ENCODE peak calls at places on chromosomes 11 and 22, in five cellular contexts. P is tibial nerve, E is substantia nigra, H is IMR-90, J is coronary artery. R is an unnamed sample.

GRCh38 chr11:79973701-79974626 is 533.1 kb upstream of the TENM4 start:
- DNase-seq in P (peak), E (no peak), H (peak), J (no peak), R (no peak)

GRCh38 chr11:22730319-22730718 is 63.9 kb downstream of the GAS2 start:
- DNase-seq in P (no peak), E (no peak), H (peak), J (no peak), R (no peak)

GRCh38 chr22:23970816-23971482 is 3.3 kb downstream of the DDT start:
- DNase-seq in P (no peak), E (no peak), H (no peak), J (no peak), R (peak)

GRCh38 chr22:39309881-39310714 is 9.3 kb downstream of the RPL3 start:
- DNase-seq in P (no peak), E (no peak), H (peak), J (no peak), R (no peak)

GRCh38 chr22:19719055-19719482 is 4.3 kb upstream of the GP1BB start:
- DNase-seq in P (no peak), E (no peak), H (no peak), J (no peak), R (no peak)

GRCh38 chr11:60303661-60304060 is 23.2 kb downstream of the MS4A4A start:
- DNase-seq in P (no peak), E (no peak), H (no peak), J (no peak), R (no peak)

GRCh38 chr22:28882545-28882877 is 861 bp upstream of the ZNRF3 start:
- DNase-seq in P (peak), E (no peak), H (no peak), J (no peak), R (no peak)

GRCh38 chr11:18144243-18144642 is 11.9 kb downstream of the MRGPRX3 start:
- DNase-seq in P (no peak), E (no peak), H (peak), J (no peak), R (no peak)

GRCh38 chr11:15190611-15191010 is 75.9 kb downstream of the INSC start:
- DNase-seq in P (no peak), E (no peak), H (no peak), J (no peak), R (peak)

GRCh38 chr11:64245797-64246623 is 733 bp downstream of the PPP1R14B start:
- DNase-seq in P (peak), E (peak), H (peak), J (peak), R (no peak)

GRCh38 chr11:57390535-57390934 is at the start of gene PRG2:
- DNase-seq in P (no peak), E (no peak), H (no peak), J (no peak), R (no peak)

GRCh38 chr22:46061431-46062231 is 84.7 kb upstream of the WNT7B start:
- DNase-seq in P (no peak), E (no peak), H (no peak), J (peak), R (no peak)

GRCh38 chr11:134501406-134502152 is 89.5 kb upstream of the B3GAT1 start:
- DNase-seq in P (no peak), E (no peak), H (no peak), J (no peak), R (no peak)

GRCh38 chr11:95650271-95650670 is 139.3 kb downstream of the FAM76B start:
- DNase-seq in P (no peak), E (no peak), H (no peak), J (no peak), R (no peak)

GRCh38 chr11:36346562-36347383 is 50.7 kb downstream of the PRR5L start:
- DNase-seq in P (no peak), E (no peak), H (peak), J (no peak), R (no peak)

GRCh38 chr22:32413715-32414114 is 1.7 kb upstream of the RTCB start:
- DNase-seq in P (no peak), E (no peak), H (peak), J (no peak), R (no peak)

GRCh38 chr11:12397953-12398352 is 20.6 kb downstream of the PARVA start:
- DNase-seq in P (no peak), E (no peak), H (peak), J (no peak), R (peak)
- H3K27ac ChIP-seq in P (peak), E (no peak), H (peak), J (peak), R (peak)

GRCh38 chr11:8809185-8809584 is 101.8 kb upstream of the AKIP1 start:
- DNase-seq in P (no peak), E (no peak), H (no peak), J (no peak), R (no peak)
- H3K27ac ChIP-seq in P (peak), E (peak), H (peak), J (peak), R (peak)

GRCh38 chr11:116787436-116787785 is 412 bp downstream of the ZPR1 start:
- DNase-seq in P (no peak), E (no peak), H (peak), J (no peak), R (no peak)
- H3K27ac ChIP-seq in P (peak), E (peak), H (peak), J (peak), R (peak)

GRCh38 chr11:61700720-61701119 is 20.5 kb downstream of the DAGLA start:
- DNase-seq in P (no peak), E (no peak), H (no peak), J (no peak), R (no peak)
- H3K27ac ChIP-seq in P (peak), E (no peak), H (no peak), J (no peak), R (peak)

DNA sequence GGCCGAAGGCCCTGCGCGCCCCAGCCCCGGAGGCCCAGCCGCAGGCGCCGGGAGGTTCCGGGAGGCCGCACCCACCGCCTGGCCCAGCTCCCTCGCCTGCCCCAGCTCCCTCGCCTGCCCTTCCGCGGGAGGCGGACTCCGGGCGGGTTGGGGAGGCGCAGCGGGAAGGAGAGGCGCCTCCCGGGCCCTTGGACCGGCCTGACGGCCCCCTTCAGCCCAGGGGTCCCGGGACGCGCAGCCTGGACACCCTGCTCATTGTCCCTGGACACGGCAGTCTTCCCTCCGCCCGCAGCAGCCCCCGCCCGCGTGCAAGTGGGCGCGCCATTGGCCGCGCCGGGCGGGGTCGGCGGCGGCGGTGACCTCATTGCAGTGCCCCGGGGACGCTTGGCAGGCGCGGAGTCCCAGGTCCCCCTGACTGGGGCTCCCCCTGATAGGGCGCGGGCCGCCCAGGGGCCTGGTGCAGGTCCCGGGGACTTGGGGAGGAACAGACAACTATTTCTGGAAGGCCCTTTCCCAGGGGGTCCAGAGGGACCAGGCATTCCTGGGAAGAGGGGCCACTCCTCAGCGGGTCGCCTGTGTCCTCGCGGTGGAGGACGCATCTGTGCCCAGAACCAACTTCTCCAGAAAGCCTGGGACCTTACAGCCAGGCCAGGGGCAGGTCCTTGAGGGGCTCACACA is 501 bp downstream of the CD151 start:
- DNase-seq in P (no peak), E (no peak), H (no peak), J (no peak), R (no peak)
- H3K27ac ChIP-seq in P (peak), E (peak), H (peak), J (peak), R (peak)

DNA sequence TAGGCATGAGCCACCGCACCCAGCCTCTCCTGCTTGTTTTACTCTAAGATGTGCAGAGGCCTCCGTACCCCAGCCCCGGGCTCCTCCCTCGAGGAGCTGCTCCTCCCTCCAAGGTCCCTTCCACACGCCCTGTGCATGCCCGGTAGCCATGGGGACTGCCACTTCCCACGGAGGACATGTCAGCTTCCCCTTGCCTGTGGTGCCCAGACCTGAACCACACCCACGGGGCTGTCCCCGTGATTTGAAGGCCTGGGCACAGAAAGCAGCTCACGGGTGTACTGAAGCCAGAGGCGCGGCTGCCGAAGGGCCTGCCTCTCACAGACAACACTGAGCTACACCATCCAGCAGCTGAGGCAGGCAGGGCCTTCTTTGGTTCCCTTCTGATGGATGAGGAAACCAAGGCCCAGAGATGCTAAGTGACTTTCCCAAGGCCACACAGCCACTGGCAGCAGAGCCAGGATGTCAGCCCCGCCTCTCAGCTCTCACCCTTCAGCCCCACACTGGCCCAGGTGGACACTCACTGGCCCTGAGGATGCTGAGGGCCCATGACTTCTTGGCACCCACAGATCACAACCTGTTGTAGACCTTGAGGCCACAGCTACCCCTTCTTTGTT is 7.3 kb downstream of the INS start:
- DNase-seq in P (no peak), E (no peak), H (no peak), J (no peak), R (no peak)
- H3K27ac ChIP-seq in P (no peak), E (no peak), H (no peak), J (no peak), R (no peak)

GRCh38 chr11:128300785-128301184 is 286.6 kb downstream of the ETS1 start:
- DNase-seq in P (no peak), E (no peak), H (no peak), J (no peak), R (no peak)

GRCh38 chr11:128303383-128303782 is 284.0 kb downstream of the ETS1 start:
- DNase-seq in P (no peak), E (no peak), H (no peak), J (no peak), R (no peak)

GRCh38 chr11:128304666-128305485 is 282.5 kb downstream of the ETS1 start:
- DNase-seq in P (no peak), E (no peak), H (no peak), J (no peak), R (peak)

GRCh38 chr11:128305588-128305987 is 281.8 kb downstream of the ETS1 start:
- DNase-seq in P (no peak), E (no peak), H (no peak), J (no peak), R (peak)

GRCh38 chr11:128302425-128303186 is 284.8 kb downstream of the ETS1 start:
- DNase-seq in P (no peak), E (no peak), H (no peak), J (no peak), R (no peak)
- H3K27ac ChIP-seq in P (no peak), E (no peak), H (no peak), J (no peak), R (no peak)

DNA sequence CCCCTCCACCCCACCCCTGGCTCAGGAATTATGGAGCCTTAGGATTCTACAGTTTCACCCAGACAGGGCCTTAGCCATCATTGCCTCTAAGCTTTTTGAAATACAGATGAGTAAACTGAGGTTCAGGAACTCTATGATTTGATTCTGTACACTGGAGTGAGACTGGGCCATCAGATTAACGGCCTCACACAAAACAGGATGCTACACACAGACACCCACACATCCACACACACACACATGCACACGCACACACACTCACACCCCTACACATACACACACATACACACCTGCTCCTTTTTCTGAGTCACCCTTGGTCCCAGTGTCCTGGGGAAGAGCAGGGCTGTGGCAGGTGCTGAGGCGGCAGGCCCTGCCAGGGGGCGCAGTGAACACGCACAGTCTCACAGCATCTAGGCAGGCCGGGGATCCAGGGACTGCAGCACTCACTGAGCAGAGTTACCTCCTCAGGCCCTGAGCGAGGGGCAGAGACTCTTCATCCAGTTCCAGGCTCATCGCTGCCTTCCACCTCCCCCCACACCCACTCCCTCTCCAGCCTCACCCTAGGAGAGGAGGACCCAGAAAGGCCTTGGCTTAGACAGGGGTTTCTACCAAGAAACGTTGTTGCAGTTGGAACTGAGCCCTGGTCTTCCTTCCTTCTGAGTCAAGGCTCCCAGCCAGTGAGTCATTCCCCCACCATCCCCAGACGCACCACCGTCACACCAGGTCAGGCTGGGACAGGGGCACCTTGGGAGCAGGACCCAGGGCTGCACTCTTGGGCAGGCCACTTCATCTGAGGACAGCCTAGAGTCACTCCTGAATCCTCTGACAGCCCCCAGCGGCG is 89.8 kb upstream of the PARVA start:
- DNase-seq in P (peak), E (no peak), H (peak), J (peak), R (peak)
- H3K27ac ChIP-seq in P (peak), E (no peak), H (peak), J (peak), R (peak)

R was measured in esophagus muscularis mucosa.